ENCODE peak calls at places on chromosome 12, in four cellular contexts. One of them, this sample, is unnamed.

GRCh38 chr12:89451876-89452275 is 72.7 kb downstream of the GALNT4 start:
- DNase-seq in epithelial cell of prostate: no peak
- DNase-seq in tibial artery: peak; percentile 41
- DNase-seq in CD8-positive, alpha-beta memory T cell: no peak
- DNase-seq in this sample: no peak

GRCh38 chr12:42143401-42144173 is 1.1 kb downstream of the GXYLT1 start:
- DNase-seq in tibial artery: no peak
- DNase-seq in epithelial cell of prostate: no peak
- DNase-seq in CD8-positive, alpha-beta memory T cell: no peak
- DNase-seq in this sample: no peak

GRCh38 chr12:119024226-119024810 is 43.0 kb downstream of the SRRM4 start:
- DNase-seq in tibial artery: no peak
- DNase-seq in CD8-positive, alpha-beta memory T cell: no peak
- DNase-seq in epithelial cell of prostate: no peak
- DNase-seq in this sample: no peak

GRCh38 chr12:11941601-11942360 is 129.0 kb upstream of the BCL2L14 start:
- DNase-seq in CD8-positive, alpha-beta memory T cell: no peak
- DNase-seq in epithelial cell of prostate: peak; percentile 83
- DNase-seq in tibial artery: no peak
- DNase-seq in this sample: no peak

GRCh38 chr12:70609203-70609602 is 28.0 kb downstream of the PTPRB start:
- DNase-seq in CD8-positive, alpha-beta memory T cell: no peak
- DNase-seq in epithelial cell of prostate: no peak
- DNase-seq in tibial artery: no peak
- DNase-seq in this sample: no peak

GRCh38 chr12:62919827-62920226 is 15.1 kb downstream of the PPM1H start:
- DNase-seq in epithelial cell of prostate: no peak
- DNase-seq in tibial artery: no peak
- DNase-seq in CD8-positive, alpha-beta memory T cell: no peak
- DNase-seq in this sample: no peak

GRCh38 chr12:47272412-47273190 is 192.8 kb upstream of the AMIGO2 start:
- DNase-seq in tibial artery: no peak
- DNase-seq in epithelial cell of prostate: no peak
- DNase-seq in CD8-positive, alpha-beta memory T cell: no peak
- DNase-seq in this sample: no peak

GRCh38 chr12:82635263-82635662 is 51.4 kb upstream of the TMTC2 start:
- DNase-seq in epithelial cell of prostate: no peak
- DNase-seq in tibial artery: no peak
- DNase-seq in CD8-positive, alpha-beta memory T cell: no peak
- DNase-seq in this sample: no peak

GRCh38 chr12:103930787-103931536 is 752 bp downstream of the HSP90B1 start:
- DNase-seq in CD8-positive, alpha-beta memory T cell: no peak
- DNase-seq in tibial artery: peak; percentile 54
- DNase-seq in epithelial cell of prostate: no peak
- DNase-seq in this sample: no peak

GRCh38 chr12:103929909-103930786 is at the start of gene HSP90B1:
- DNase-seq in epithelial cell of prostate: peak; percentile 99
- DNase-seq in tibial artery: peak; percentile 99
- DNase-seq in CD8-positive, alpha-beta memory T cell: peak; percentile 100
- DNase-seq in this sample: peak; percentile 99

GRCh38 chr12:103929051-103929908 is 930 bp upstream of the HSP90B1 start:
- DNase-seq in epithelial cell of prostate: peak; percentile 51
- DNase-seq in tibial artery: peak; percentile 90
- DNase-seq in CD8-positive, alpha-beta memory T cell: peak; percentile 91
- DNase-seq in this sample: peak; percentile 89

GRCh38 chr12:103928736-103929050 is 1.5 kb upstream of the HSP90B1 start:
- DNase-seq in CD8-positive, alpha-beta memory T cell: no peak
- DNase-seq in epithelial cell of prostate: no peak
- DNase-seq in tibial artery: peak; percentile 47
- DNase-seq in this sample: no peak

DNA sequence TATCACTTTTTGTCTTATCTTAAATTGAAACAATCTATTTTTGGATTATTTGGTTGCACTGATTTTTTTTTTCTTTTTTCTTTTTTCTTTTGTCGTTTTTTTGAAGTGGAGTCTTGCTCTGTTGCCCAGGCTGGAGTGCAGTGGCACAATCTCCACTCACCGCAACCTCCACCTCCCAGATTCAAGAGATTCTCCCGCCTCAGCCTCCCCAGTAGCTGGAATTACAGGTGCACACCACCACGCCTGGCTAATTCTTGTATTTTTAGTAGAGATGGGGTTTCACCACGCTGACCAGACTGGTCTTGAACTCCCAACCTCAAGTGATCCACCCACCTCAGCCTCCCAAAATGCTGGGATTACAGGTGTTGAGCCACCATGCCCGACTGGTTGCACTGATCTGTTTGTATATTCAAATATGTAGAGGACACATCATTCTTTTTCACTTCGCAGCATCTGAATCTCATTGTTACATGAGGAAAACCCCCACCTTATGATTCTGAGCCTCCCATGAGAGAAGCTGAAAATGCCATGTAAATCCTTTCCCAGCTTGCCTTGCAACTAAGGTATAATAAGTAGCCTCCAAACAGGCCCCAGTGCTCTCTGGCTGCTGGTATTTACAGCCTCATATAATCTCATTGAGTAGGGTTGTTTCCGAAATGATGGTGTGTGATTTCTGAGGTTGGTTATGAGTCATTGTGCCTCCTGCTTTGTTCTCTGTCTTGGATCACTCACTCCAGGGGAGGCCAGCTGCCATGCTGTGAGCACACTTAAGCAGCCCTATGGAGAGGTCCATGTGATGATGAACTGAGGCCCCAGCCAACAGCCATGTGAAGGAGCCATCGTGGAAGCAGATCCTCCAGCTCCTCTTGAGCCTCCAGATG is 5.2 kb upstream of the HSP90B1 start:
- DNase-seq in CD8-positive, alpha-beta memory T cell: no peak
- DNase-seq in epithelial cell of prostate: peak; percentile 56
- DNase-seq in tibial artery: no peak
- DNase-seq in this sample: no peak
- H3K27ac ChIP-seq in CD8-positive, alpha-beta memory T cell: no peak overlapping the region
- H3K27ac ChIP-seq in epithelial cell of prostate: no peak overlapping the region
- H3K27ac ChIP-seq in tibial artery: no peak overlapping the region
- H3K27ac ChIP-seq in this sample: no peak overlapping the region

GRCh38 chr12:8048906-8049305 is 16.4 kb downstream of the FOXJ2 start:
- DNase-seq in tibial artery: no peak
- DNase-seq in epithelial cell of prostate: no peak
- DNase-seq in CD8-positive, alpha-beta memory T cell: no peak
- DNase-seq in this sample: no peak
- H3K27ac ChIP-seq in tibial artery: no peak overlapping the region
- H3K27ac ChIP-seq in epithelial cell of prostate: no peak overlapping the region
- H3K27ac ChIP-seq in CD8-positive, alpha-beta memory T cell: no peak overlapping the region
- H3K27ac ChIP-seq in this sample: no peak overlapping the region

GRCh38 chr12:16417058-16417457 is 69.6 kb downstream of the MGST1 start:
- DNase-seq in CD8-positive, alpha-beta memory T cell: no peak
- DNase-seq in epithelial cell of prostate: no peak
- DNase-seq in tibial artery: no peak
- DNase-seq in this sample: no peak
- H3K27ac ChIP-seq in CD8-positive, alpha-beta memory T cell: no peak overlapping the region
- H3K27ac ChIP-seq in epithelial cell of prostate: no peak overlapping the region
- H3K27ac ChIP-seq in tibial artery: no peak overlapping the region
- H3K27ac ChIP-seq in this sample: no peak overlapping the region

DNA sequence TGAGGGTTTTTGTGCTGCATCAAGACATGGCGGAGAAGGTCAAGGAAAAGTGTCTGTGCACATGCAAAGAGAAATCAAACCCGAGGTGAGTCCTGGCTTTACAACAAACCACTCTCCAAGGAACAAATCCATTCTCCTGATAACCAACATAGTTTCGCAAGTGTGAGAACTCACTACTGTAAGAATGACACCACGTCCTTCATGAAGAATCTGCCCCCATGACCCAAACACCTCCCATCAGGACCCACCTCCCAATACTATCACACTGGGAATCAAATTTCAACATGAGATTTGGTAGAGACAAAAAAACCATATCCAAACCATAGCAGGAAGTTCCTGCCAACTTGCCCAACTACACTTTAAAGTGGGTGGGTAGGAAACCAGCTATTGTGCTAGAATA is 2.4 kb upstream of the ERC1 start:
- DNase-seq in tibial artery: no peak
- DNase-seq in CD8-positive, alpha-beta memory T cell: no peak
- DNase-seq in epithelial cell of prostate: no peak
- DNase-seq in this sample: no peak
- H3K27ac ChIP-seq in tibial artery: peak overlapping the region; percentile 98
- H3K27ac ChIP-seq in CD8-positive, alpha-beta memory T cell: no peak overlapping the region
- H3K27ac ChIP-seq in epithelial cell of prostate: no peak overlapping the region
- H3K27ac ChIP-seq in this sample: no peak overlapping the region

This sample was measured in substantia nigra.